ENCODE peak calls at places on chromosomes 1 and 21, in six cellular contexts. T, F, Y, M, C and K are unnamed samples.

GRCh38 chr1:61273167-61273705 is 190.9 kb downstream of the NFIA start:
- DNase-seq in M (no peak), F (no peak), Y (no peak), T (no peak), C (no peak), K (no peak)

GRCh38 chr1:96727860-96728259 is 6.3 kb downstream of the PTBP2 start:
- DNase-seq in T (no peak), C (no peak), F (no peak), M (no peak), Y (no peak), K (no peak)

GRCh38 chr1:33147275-33147996 is 34.4 kb downstream of the TRIM62 start:
- DNase-seq in M (no peak), Y (no peak), T (no peak), C (no peak), F (no peak), K (no peak)

GRCh38 chr1:205591522-205592351 is 40.1 kb downstream of the ELK4 start:
- DNase-seq in C (peak), Y (peak), T (no peak), M (peak), F (peak), K (peak)

GRCh38 chr21:41895643-41896493 is 16.7 kb upstream of the PRDM15 start:
- DNase-seq in T (no peak), M (peak), F (peak), C (no peak), Y (no peak), K (no peak)

GRCh38 chr1:221076467-221076866 is 197.2 kb downstream of the HLX start:
- DNase-seq in F (no peak), M (no peak), Y (no peak), T (no peak), C (no peak), K (no peak)

GRCh38 chr1:205066221-205066818 is 17.9 kb downstream of the TMEM81 start:
- DNase-seq in T (no peak), Y (no peak), M (peak), F (no peak), C (peak), K (no peak)

GRCh38 chr1:35894183-35894582 is 11.2 kb downstream of the AGO1 start:
- DNase-seq in F (peak), M (no peak), Y (peak), C (no peak), T (no peak), K (no peak)

GRCh38 chr1:155297431-155297830 is 3.8 kb downstream of the PKLR start:
- DNase-seq in F (no peak), Y (no peak), C (no peak), T (no peak), M (no peak), K (no peak)

GRCh38 chr1:215228193-215228592 is 145.7 kb downstream of the KCNK2 start:
- DNase-seq in C (no peak), Y (no peak), M (no peak), T (no peak), F (no peak), K (no peak)

GRCh38 chr1:30876451-30877204 is 31.9 kb downstream of the SDC3 start:
- DNase-seq in F (no peak), M (no peak), C (no peak), T (no peak), Y (no peak), K (no peak)
- TF ChIP-seq CTCF in F (no peak), M (no peak), C (no peak), T (no peak), Y (peak), K (no peak)

DNA sequence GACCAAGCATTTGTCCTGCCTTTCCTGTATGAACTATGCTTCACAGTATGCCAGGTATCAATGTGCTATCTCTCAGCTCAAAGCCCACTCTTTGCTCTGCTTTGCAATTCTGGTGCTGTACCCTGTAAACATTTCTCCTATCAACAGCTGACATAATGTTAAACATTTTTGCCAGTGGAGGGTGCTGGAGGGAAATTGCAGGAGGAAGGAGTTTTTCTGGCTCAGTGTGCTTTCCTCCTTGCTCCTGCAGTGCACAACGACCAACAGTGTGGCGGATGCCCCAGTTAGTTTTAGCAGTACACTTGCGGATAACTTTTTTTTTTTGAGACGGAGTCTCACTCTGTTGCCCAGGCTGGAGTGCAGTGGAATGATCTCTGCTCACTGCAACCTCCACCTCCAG is 67.1 kb upstream of the PTGFRN start:
- DNase-seq in Y (no peak), C (no peak), T (no peak), F (no peak), M (no peak), K (no peak)
- TF ChIP-seq CTCF in Y (no peak), C (peak), T (peak), F (no peak), M (peak), K (no peak)

DNA sequence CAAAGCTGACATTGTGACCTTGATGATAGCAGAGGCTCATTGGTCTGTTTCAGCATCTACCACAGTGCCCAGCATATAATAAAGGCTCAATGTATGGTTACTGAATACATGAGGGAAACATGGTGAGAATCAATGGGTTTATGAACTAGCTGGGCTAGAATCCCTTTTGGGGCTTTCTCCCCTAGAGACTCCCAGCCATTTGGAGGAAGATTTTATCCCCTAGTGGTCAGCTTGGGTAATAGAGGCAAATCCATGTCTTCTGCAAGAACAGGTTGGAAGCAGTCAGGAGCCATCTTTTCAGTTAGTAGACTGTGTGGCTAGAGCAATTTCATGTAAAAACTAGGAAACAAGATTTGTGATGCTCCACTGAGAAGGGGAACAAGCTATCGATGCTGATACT is 15.8 kb upstream of the REG4 start:
- DNase-seq in C (no peak), T (no peak), F (no peak), Y (no peak), M (no peak), K (no peak)
- TF ChIP-seq CTCF in C (no peak), T (peak), F (peak), Y (peak), M (no peak), K (peak)

GRCh38 chr1:222387020-222387816 is 160.7 kb downstream of the HHIPL2 start:
- DNase-seq in Y (no peak), M (no peak), T (no peak), F (no peak), C (peak), K (no peak)
- TF ChIP-seq CTCF in Y (peak), M (no peak), T (peak), F (no peak), C (peak), K (peak)

GRCh38 chr1:160877221-160877620 is 7.8 kb downstream of the ITLN1 start:
- DNase-seq in Y (no peak), T (no peak), F (no peak), M (no peak), C (no peak), K (no peak)
- TF ChIP-seq CTCF in Y (peak), T (no peak), F (peak), M (no peak), C (peak), K (no peak)

GRCh38 chr1:168098534-168099313 is 38.0 kb downstream of the GPR161 start:
- DNase-seq in T (no peak), C (no peak), F (no peak), M (no peak), Y (no peak), K (no peak)
- TF ChIP-seq CTCF in T (no peak), C (no peak), F (no peak), M (no peak), Y (no peak), K (no peak)

GRCh38 chr1:246355421-246356230 is 151.5 kb downstream of the SMYD3 start:
- DNase-seq in T (no peak), F (no peak), C (no peak), M (no peak), Y (no peak), K (peak)
- TF ChIP-seq CTCF in T (peak), F (no peak), C (no peak), M (no peak), Y (no peak), K (peak)

DNA sequence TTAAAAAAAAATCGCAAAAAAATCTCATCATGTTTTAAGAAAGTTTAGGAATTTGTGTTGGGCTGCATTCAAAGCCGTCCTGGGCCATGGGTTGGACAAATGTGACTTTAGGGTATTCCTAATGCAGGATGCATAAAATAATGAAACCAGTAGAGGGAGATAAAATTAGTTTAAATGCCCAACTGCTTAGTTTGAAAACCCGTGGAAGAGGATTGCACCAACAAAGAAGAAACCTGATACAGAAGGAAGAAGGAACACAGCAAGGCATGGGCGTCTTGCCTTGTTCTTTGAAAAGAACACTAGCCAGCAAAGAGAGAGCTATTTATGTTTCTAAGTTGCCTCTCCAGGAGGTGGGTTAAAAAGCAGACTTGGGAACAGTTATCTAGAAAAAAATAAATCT is 37.9 kb downstream of the WDR3 start:
- DNase-seq in F (no peak), T (peak), Y (no peak), C (no peak), M (no peak), K (no peak)
- TF ChIP-seq CTCF in F (no peak), T (peak), Y (no peak), C (no peak), M (no peak), K (no peak)